ENCODE peak calls at places on chromosomes 12 and 14, in four cellular contexts. V is IMR-90, N is left ventricle myocardium inferior, E is lower lobe of right lung. C is an unnamed sample. For H3K27me3, the result is how much of the 10 kb centered on the place peaks cover.

GRCh38 chr12:132066345-132066685 is 77.8 kb downstream of the DDX51 start:
- DNase-seq in V (no peak), E (no peak), N (no peak), C (no peak)

GRCh38 chr14:50772361-50772760 is 58.6 kb downstream of the NIN start:
- DNase-seq in N (no peak), E (no peak), V (peak), C (no peak)

GRCh38 chr12:15996254-15996653 is 85.1 kb downstream of the DERA start:
- DNase-seq in V (peak), N (no peak), E (no peak), C (peak)

GRCh38 chr12:116735951-116736599 is 1.8 kb downstream of the SPRING1 start:
- DNase-seq in E (peak), N (no peak), V (no peak), C (no peak)

GRCh38 chr12:121222847-121223246 is 12.9 kb downstream of the P2RX4 start:
- DNase-seq in E (no peak), V (no peak), N (no peak), C (no peak)

GRCh38 chr12:68030248-68030647 is 41.0 kb downstream of the IFNG-AS1 start:
- DNase-seq in V (no peak), N (no peak), E (no peak), C (no peak)

GRCh38 chr14:31229009-31229408 is 21.4 kb upstream of the HECTD1 start:
- DNase-seq in E (no peak), N (no peak), V (no peak), C (no peak)

GRCh38 chr14:69573841-69574265 is 818 bp downstream of the CCDC177 start:
- DNase-seq in N (no peak), E (no peak), V (no peak), C (no peak)

GRCh38 chr12:45587877-45588530 is 141.5 kb upstream of the ARID2 start:
- DNase-seq in V (no peak), N (no peak), E (no peak), C (no peak)

DNA sequence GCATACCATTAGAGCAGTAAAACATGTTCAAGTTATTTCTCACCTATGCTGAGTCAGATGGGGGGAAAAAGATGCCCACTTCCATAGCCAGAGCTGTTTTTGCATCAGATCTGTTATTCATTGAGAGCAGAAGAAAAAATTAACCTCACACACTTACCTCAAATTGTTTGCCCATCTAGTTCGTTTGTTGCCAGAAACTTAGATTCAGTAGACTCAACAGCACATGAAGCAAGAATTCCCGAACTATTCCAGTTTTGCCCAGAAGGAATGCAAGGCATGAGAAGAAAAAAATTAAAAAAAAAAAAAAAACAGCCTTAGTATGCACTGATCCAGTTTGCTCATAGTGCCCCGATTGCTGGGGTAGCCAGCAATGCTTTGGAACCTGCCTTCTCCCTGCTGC is 12.4 kb upstream of the DPF3 start:
- DNase-seq in E (no peak), N (no peak), V (peak), C (no peak)
- H3K4me3 ChIP-seq in E (no peak), N (no peak), V (no peak), C (no peak)

GRCh38 chr14:68249534-68250517 is 430.2 kb downstream of the RAD51B start:
- DNase-seq in N (no peak), E (no peak), V (peak), C (no peak)

GRCh38 chr14:68247867-68248266 is 428.3 kb downstream of the RAD51B start:
- DNase-seq in N (no peak), E (no peak), V (peak), C (peak)

GRCh38 chr14:68246074-68246980 is 426.7 kb downstream of the RAD51B start:
- DNase-seq in N (no peak), E (no peak), V (no peak), C (no peak)

GRCh38 chr14:68247281-68247680 is 427.7 kb downstream of the RAD51B start:
- DNase-seq in E (no peak), V (no peak), N (no peak), C (no peak)

DNA sequence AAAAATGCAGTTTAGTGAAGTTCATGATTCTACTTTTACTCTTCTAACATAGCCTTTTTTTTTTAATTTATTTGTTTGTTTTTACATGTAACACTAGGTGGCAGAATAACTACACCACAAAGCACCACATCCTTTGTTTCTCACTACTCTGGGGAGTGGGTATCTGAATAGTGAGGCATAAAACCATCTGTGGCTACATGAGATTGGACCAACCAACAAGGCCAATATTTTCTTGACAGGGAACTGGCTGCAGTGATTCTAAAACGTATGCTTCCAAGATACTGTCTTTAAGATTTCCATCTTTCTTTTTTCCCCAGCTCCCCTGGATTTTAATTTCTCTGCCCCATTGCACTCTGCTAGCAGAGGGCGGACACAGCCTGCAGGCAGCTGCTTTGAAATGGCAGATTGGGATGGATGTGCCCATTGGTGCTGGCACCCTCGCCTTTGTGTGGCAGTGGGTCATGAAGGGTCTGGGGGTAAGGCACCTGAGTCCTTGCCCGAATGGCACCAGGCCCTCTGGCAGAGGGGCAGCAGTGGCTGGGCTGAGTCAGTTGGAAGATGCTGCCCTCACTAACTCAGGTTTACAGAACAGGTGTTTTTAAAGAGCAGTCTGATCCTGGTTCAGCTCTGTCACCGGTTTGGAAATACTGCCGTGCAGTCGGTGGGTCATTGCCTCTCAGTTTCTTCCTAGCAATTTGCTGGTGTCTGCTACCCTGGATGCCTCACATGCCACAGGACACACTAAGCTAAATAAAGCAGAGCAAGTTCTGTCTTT is 429.1 kb downstream of the RAD51B start:
- DNase-seq in N (no peak), V (peak), E (no peak), C (peak)
- H3K27ac ChIP-seq in N (peak), V (peak), E (peak), C (peak)

DNA sequence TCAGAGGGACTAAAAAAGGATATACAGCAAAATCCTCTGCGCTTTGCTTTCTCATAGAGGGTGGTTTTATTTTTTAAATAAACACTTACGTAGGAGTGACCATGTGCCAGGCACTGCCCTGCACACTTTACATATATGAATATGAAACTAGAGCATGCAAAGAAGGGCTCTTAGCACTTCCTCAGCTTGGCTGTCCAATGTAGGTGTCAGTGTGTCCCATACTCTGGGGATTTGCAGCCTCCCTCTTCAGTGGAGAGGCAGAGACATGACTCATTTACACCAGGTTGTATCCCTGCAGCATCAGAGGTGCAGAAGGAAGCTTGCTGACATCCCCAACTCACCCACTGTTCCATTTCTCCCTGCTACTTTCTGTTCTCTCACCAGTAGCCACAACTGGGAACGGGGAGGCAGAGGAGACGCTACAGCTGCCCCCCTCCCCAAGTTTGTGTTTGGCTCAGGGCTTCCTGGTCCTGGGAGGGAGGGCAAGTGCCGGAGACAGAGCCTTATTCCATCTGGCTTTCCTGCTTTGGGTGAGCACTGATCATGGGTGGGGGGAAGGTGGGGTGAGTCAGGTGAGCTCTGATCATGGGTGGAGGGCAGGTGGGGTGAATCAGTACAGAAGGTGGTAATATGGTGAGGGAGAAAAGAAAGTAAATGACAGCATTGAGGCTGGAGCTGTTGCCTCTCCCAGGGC is 4.9 kb upstream of the KRT5 start:
- DNase-seq in V (no peak), E (no peak), N (no peak), C (no peak)
- H3K27me3 ChIP-seq in V (under half), E (under half), N (under half), C (under half)

DNA sequence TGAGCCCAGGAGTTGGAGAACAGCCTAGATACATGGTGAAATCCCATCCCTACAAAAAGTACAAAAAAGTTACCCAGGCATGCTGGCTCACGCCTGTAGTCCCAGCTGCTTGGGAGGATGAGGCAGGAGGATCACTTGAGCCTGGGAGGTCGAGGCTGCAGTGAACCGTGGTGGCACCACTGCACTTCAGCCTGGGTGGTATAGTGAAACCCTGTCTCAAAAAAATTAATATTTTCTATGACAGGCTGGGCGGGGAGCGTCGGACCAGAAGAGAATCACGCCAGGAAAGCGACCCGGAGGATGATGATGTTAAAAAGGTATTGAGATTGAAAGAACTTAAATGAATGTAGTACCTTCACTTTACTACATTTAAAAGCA is 2.1 kb downstream of the PNN start:
- DNase-seq in V (no peak), N (no peak), E (no peak), C (no peak)
- H3K4me3 ChIP-seq in V (no peak), N (no peak), E (no peak), C (no peak)

GRCh38 chr14:70776197-70776596 is 33.1 kb downstream of the MAP3K9 start:
- DNase-seq in V (no peak), E (no peak), N (no peak), C (no peak)

GRCh38 chr14:70782361-70782760 is 27.0 kb downstream of the MAP3K9 start:
- DNase-seq in V (peak), E (no peak), N (no peak), C (no peak)

GRCh38 chr14:70780396-70781075 is 28.8 kb downstream of the MAP3K9 start:
- DNase-seq in E (peak), V (no peak), N (peak), C (peak)

GRCh38 chr14:70784886-70785285 is 24.4 kb downstream of the MAP3K9 start:
- DNase-seq in E (no peak), N (no peak), V (no peak), C (no peak)

DNA sequence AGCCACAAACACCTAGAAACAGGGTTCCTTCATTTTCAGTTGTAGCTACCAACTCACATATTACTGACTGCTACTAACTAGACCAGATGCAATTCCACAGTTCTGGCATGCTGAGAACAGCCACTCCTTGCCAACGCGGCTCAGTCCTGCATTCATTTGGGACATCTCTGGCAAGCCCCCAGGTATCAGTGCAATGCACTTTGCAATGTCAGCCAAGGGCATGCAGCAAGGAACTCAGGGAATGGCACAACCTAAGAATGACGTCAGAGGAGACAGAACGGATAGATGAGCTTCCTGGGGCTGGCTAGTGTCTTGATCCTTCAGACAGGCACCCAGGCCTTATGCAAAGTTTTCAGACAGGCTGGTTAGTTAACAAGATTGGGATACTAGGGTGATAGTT is 29.6 kb downstream of the MAP3K9 start:
- DNase-seq in E (no peak), V (no peak), N (peak), C (peak)
- H3K27ac ChIP-seq in E (no peak), V (no peak), N (peak), C (no peak)

GRCh38 chr12:57219993-57220728 is 3.6 kb downstream of the NXPH4 start:
- DNase-seq in V (no peak), E (no peak), N (no peak), C (no peak)
- H3K27me3 ChIP-seq in V (half or more), E (half or more), N (half or more), C (under half)

GRCh38 chr12:53700567-53700966 is 24.7 kb upstream of the ATP5MC2 start:
- DNase-seq in E (no peak), N (no peak), V (no peak), C (no peak)

GRCh38 chr12:53701518-53702264 is 25.6 kb downstream of the CALCOCO1 start:
- DNase-seq in E (peak), N (peak), V (peak), C (peak)

GRCh38 chr12:53698948-53699672 is 23.2 kb upstream of the ATP5MC2 start:
- DNase-seq in N (no peak), E (no peak), V (no peak), C (no peak)

GRCh38 chr12:53696655-53697321 is 20.9 kb upstream of the ATP5MC2 start:
- DNase-seq in N (no peak), E (no peak), V (no peak), C (no peak)

GRCh38 chr12:53699673-53700015 is 23.8 kb upstream of the ATP5MC2 start:
- DNase-seq in N (no peak), V (no peak), E (no peak), C (no peak)
- H3K4me3 ChIP-seq in N (no peak), V (no peak), E (no peak), C (no peak)

GRCh38 chr14:23344481-23344880 is 8.2 kb downstream of the SLC22A17 start:
- DNase-seq in E (no peak), N (no peak), V (no peak), C (no peak)
- H3K27ac ChIP-seq in E (no peak), N (no peak), V (no peak), C (no peak)

C was measured in right cardiac atrium.